ENCODE peak calls at places on chromosomes 11 and 22, in seven cellular contexts. O is SK-N-SH, I is HepG2, Z is H1, S is HCT116, G is K562, Y is GM12878. Q is an unnamed sample.

GRCh38 chr11:34239465-34240149 is 118.2 kb downstream of the ABTB2 start:
- DNase-seq in O (no peak), I (no peak), Z (no peak), S (no peak), G (no peak), Y (no peak), Q (no peak)

GRCh38 chr11:1770061-1770460 is 6.3 kb upstream of the CTSD start:
- DNase-seq in O (no peak), I (no peak), Z (no peak), S (no peak), G (no peak), Y (no peak), Q (no peak)

GRCh38 chr11:33500865-33501479 is 199.7 kb downstream of the C11orf91 start:
- DNase-seq in O (no peak), I (peak; percentile 9), Z (no peak), S (no peak), G (peak; percentile 33), Y (no peak), Q (peak; percentile 77)

GRCh38 chr11:131895865-131896264 is 525.5 kb downstream of the NTM start:
- DNase-seq in O (no peak), I (no peak), Z (no peak), S (no peak), G (no peak), Y (no peak), Q (no peak)

GRCh38 chr11:86459682-86460460 is 85.2 kb downstream of the CCDC81 start:
- DNase-seq in O (peak; percentile 14), I (peak; percentile 49), Z (no peak), S (peak; percentile 27), G (no peak), Y (no peak), Q (peak; percentile 19)

GRCh38 chr22:25139062-25139461 is 60.6 kb upstream of the CRYBB3 start:
- DNase-seq in O (no peak), I (no peak), Z (no peak), S (no peak), G (no peak), Y (no peak), Q (no peak)

GRCh38 chr11:36123353-36124220 is 165.6 kb downstream of the COMMD9 start:
- DNase-seq in O (no peak), I (no peak), Z (no peak), S (no peak), G (no peak), Y (no peak), Q (no peak)

GRCh38 chr22:35313311-35314121 is 13.8 kb downstream of the TOM1 start:
- DNase-seq in O (no peak), I (peak; percentile 70), Z (no peak), S (no peak), G (peak; percentile 31), Y (no peak), Q (no peak)

GRCh38 chr11:110896358-110896757 is 184.1 kb upstream of the ARHGAP20 start:
- DNase-seq in O (no peak), I (no peak), Z (no peak), S (no peak), G (no peak), Y (no peak), Q (no peak)

GRCh38 chr22:40919446-40919845 is 31.7 kb upstream of the RBX1 start:
- DNase-seq in O (no peak), I (no peak), Z (no peak), S (no peak), G (no peak), Y (no peak), Q (no peak)

GRCh38 chr11:67371549-67372231 is 1.7 kb downstream of the CLCF1 start:
- DNase-seq in O (peak; percentile 85), I (peak; percentile 34), Z (peak; percentile 66), S (no peak), G (peak; percentile 63), Y (no peak), Q (peak; percentile 81)

GRCh38 chr11:75403037-75403436 is 3.7 kb downstream of the RPS3 start:
- DNase-seq in O (no peak), I (no peak), Z (no peak), S (no peak), G (no peak), Y (no peak), Q (no peak)

GRCh38 chr11:56841210-56841810 is 92.8 kb upstream of the OR9G4 start:
- DNase-seq in O (peak; percentile 60), I (peak; percentile 52), Z (peak; percentile 62), S (peak; percentile 27), G (peak; percentile 61), Y (peak; percentile 7), Q (peak; percentile 53)

GRCh38 chr22:39384750-39385480 is 14.7 kb upstream of the TAB1 start:
- DNase-seq in O (peak; percentile 37), I (peak; percentile 35), Z (peak; percentile 83), S (no peak), G (peak; percentile 63), Y (no peak), Q (no peak)

GRCh38 chr11:15551897-15552851 is 437.5 kb downstream of the INSC start:
- DNase-seq in O (peak; percentile 44), I (no peak), Z (no peak), S (no peak), G (no peak), Y (no peak), Q (no peak)

GRCh38 chr11:130144721-130145327 is 14.8 kb upstream of the ST14 start:
- DNase-seq in O (no peak), I (peak; percentile 69), Z (no peak), S (no peak), G (no peak), Y (no peak), Q (no peak)

GRCh38 chr22:39439170-39439569 is 17.6 kb upstream of the MGAT3 start:
- DNase-seq in O (no peak), I (peak; percentile 25), Z (no peak), S (no peak), G (peak; percentile 55), Y (no peak), Q (no peak)

GRCh38 chr11:65801153-65801987 is 14.5 kb downstream of the OVOL1 start:
- DNase-seq in O (no peak), I (no peak), Z (no peak), S (no peak), G (no peak), Y (no peak), Q (no peak)

GRCh38 chr11:94142308-94143277 is 14.0 kb downstream of the PANX1 start:
- DNase-seq in O (no peak), I (peak; percentile 56), Z (no peak), S (no peak), G (peak; percentile 80), Y (no peak), Q (no peak)

GRCh38 chr22:44305888-44306287 is 6.9 kb downstream of the SHISAL1 start:
- DNase-seq in O (no peak), I (no peak), Z (no peak), S (no peak), G (no peak), Y (no peak), Q (no peak)
- TF ChIP-seq JUND in O (no peak), I (no peak), Z (no peak), S (no peak), G (no peak), Y (no peak), Q (no peak)

GRCh38 chr22:23098718-23099524 is 28.6 kb downstream of the GNAZ start:
- DNase-seq in O (no peak), I (no peak), Z (no peak), S (no peak), G (no peak), Y (no peak), Q (no peak)
- TF ChIP-seq JUND in O (no peak), I (no peak), Z (no peak), S (no peak), G (no peak), Y (no peak), Q (no peak)

DNA sequence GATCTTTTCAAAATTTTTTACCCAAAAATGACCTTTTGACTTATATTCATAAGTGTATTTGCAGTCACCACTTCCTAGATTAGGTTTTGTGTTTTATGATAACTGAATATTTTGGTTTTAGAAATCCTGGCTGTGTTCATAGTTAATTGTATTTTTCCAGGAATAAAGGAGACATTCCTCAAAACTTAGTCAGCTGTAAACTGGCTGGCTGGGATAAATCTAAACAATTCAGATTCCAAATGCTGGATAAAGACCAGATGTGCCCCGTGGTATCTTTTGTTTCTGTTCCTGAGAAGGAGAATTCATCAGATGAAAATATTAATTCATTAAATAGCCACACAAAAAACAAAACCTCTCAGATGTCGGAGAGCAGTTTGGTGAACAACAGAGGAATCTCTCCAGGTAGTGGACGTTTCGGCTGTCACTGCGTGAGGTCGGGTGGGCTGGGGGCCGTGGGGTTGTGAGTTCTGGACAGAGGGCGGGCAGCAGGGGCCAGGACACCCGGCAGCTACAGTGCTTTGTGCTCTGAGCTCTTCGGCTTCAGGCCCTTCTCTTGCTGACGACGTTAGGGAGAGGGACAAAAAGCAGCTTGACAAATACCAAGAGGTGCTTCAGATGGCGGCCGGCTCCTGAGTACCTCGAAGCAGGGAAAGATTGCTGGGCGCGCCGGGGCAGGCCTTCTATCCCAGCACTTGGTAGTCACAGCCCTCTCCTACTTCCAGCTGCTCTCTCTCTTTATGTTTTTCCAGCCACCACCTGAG is 24.6 kb downstream of the MOV10L1 start:
- DNase-seq in O (peak; percentile 56), I (no peak), Z (no peak), S (no peak), G (no peak), Y (no peak), Q (no peak)
- TF ChIP-seq JUND in O (peak; percentile 80), I (no peak), Z (no peak), S (no peak), G (no peak), Y (no peak), Q (no peak)

GRCh38 chr22:29883831-29884139 is 811 bp downstream of the MTMR3 start:
- DNase-seq in O (no peak), I (no peak), Z (no peak), S (no peak), G (no peak), Y (no peak), Q (no peak)

GRCh38 chr22:29882716-29883044 is 294 bp upstream of the MTMR3 start:
- DNase-seq in O (no peak), I (no peak), Z (no peak), S (no peak), G (no peak), Y (no peak), Q (no peak)

GRCh38 chr22:29885610-29886009 is 2.6 kb downstream of the MTMR3 start:
- DNase-seq in O (no peak), I (no peak), Z (no peak), S (no peak), G (no peak), Y (no peak), Q (no peak)

GRCh38 chr22:29886601-29887000 is 3.6 kb downstream of the MTMR3 start:
- DNase-seq in O (no peak), I (no peak), Z (no peak), S (no peak), G (no peak), Y (no peak), Q (no peak)

DNA sequence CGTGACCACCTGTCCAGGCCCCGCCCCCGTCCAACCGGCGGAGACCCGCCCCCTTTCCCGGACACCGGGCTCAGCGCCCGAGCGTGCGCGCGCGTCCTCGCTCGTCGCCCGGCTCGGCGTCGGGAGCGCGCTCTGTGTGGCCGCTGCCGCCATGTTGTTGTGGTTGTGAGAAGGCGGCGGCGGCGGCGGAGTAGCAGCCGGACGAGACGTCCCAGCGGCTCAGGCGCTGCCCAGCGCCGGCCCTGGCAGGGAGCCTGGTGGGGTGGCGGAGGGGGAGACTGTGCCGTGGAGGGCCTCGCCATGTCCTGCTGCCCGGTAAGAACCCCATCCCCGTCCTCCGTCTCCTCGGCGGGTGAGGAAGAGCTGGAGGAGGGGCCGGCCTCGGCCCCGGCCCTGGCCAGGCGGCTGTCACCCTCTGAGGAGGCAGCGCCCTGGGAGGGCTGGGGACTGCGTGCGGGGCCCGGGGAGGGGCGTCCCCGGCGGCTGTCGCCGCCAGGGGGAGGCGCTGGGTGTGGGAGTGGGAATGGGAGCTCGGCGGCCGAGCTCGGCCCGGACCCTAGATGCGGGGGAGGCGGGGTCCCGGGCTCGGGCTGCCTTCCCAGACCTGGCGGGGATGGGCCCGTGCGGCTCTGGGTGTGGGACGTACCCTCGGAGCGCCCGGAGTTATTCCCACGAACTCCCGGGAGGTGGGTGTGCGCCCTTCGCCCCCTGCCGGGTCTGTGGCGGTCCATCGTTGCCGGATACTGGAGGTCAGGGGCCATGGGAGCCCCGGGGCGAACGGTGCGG is at the start of gene MTMR3:
- DNase-seq in O (peak; percentile 90), I (peak; percentile 73), Z (peak; percentile 99), S (peak; percentile 72), G (peak; percentile 90), Y (peak; percentile 49), Q (peak; percentile 90)
- TF ChIP-seq JUND in O (no peak), I (no peak), Z (no peak), S (no peak), G (no peak), Y (no peak), Q (no peak)